ENCODE peak calls at places on chromosomes 4 and X, in six cellular contexts. E is NCI-H345, S is left ventricle myocardium inferior, M is omental fat pad, O is NCI-H774, G is GF-D8. Q is an unnamed sample.

GRCh38 chr4:122744229-122744628 is 11.7 kb downstream of the BBS12 start:
- DNase-seq in E (no peak), S (no peak), M (no peak), O (no peak), G (peak), Q (peak)

GRCh38 chr4:119025440-119025839 is 110.2 kb upstream of the MYOZ2 start:
- DNase-seq in E (no peak), S (peak), M (peak), O (no peak), G (no peak), Q (peak)

GRCh38 chr4:124111922-124112321 is 600.6 kb downstream of the ANKRD50 start:
- DNase-seq in E (peak), S (no peak), M (no peak), O (peak), G (no peak), Q (peak)

GRCh38 chrX:13092455-13092941 is 48.1 kb upstream of the FAM9C start:
- DNase-seq in E (no peak), S (no peak), M (no peak), O (no peak), G (no peak), Q (no peak)

GRCh38 chr4:111961806-111962205 is 183.4 kb upstream of the FAM241A start:
- DNase-seq in E (no peak), S (no peak), M (no peak), O (no peak), G (no peak), Q (peak)

GRCh38 chr4:10093801-10094552 is 22.6 kb downstream of the WDR1 start:
- DNase-seq in E (no peak), S (no peak), M (no peak), O (no peak), G (peak), Q (peak)

GRCh38 chr4:78989697-78990270 is 50.5 kb upstream of the PAQR3 start:
- DNase-seq in E (no peak), S (no peak), M (no peak), O (no peak), G (no peak), Q (no peak)

GRCh38 chr4:3465698-3466671 is 2.9 kb downstream of the DOK7 start:
- DNase-seq in E (no peak), S (peak), M (no peak), O (no peak), G (no peak), Q (no peak)

GRCh38 chrX:94058728-94059382 is 384.8 kb downstream of the FAM133A start:
- DNase-seq in E (peak), S (no peak), M (no peak), O (peak), G (no peak), Q (peak)

GRCh38 chr4:24856586-24856985 is 56.3 kb downstream of the CCDC149 start:
- DNase-seq in E (no peak), S (no peak), M (no peak), O (no peak), G (no peak), Q (peak)

GRCh38 chr4:83125738-83126141 is 11.2 kb upstream of the PLAC8 start:
- DNase-seq in E (no peak), S (no peak), M (no peak), O (no peak), G (peak), Q (no peak)

GRCh38 chr4:26568446-26568994 is 15.4 kb upstream of the TBC1D19 start:
- DNase-seq in E (no peak), S (no peak), M (no peak), O (no peak), G (no peak), Q (peak)

GRCh38 chr4:63212075-63212474 is 1197.2 kb downstream of the TECRL start:
- DNase-seq in E (no peak), S (no peak), M (no peak), O (no peak), G (no peak), Q (no peak)

GRCh38 chrX:34365482-34365881 is 233.4 kb upstream of the FAM47A start:
- DNase-seq in E (peak), S (no peak), M (no peak), O (no peak), G (no peak), Q (peak)

GRCh38 chr4:183905081-183905592 is at the start of gene STOX2:
- DNase-seq in E (peak), S (peak), M (no peak), O (peak), G (no peak), Q (peak)

GRCh38 chrX:48573690-48574269 is 504 bp upstream of the RBM3 start:
- DNase-seq in E (peak), S (peak), M (no peak), O (no peak), G (no peak), Q (no peak)

GRCh38 chr4:141497627-141498026 is 138.8 kb upstream of the IL15 start:
- DNase-seq in E (no peak), S (no peak), M (no peak), O (no peak), G (no peak), Q (no peak)

GRCh38 chrX:9392445-9392844 is 72.4 kb upstream of the TBL1X start:
- DNase-seq in E (no peak), S (no peak), M (no peak), O (no peak), G (no peak), Q (no peak)

GRCh38 chr4:25474690-25475089 is 97.6 kb downstream of the ANAPC4 start:
- DNase-seq in E (no peak), S (no peak), M (no peak), O (no peak), G (no peak), Q (no peak)

GRCh38 chrX:106919932-106920452 is at the start of gene CLDN2:
- DNase-seq in E (no peak), S (no peak), M (no peak), O (no peak), G (no peak), Q (no peak)

GRCh38 chr4:6695660-6696581 is 2.2 kb downstream of the S100P start:
- DNase-seq in E (no peak), S (no peak), M (no peak), O (peak), G (peak), Q (no peak)

GRCh38 chr4:126986828-126987227 is 645.9 kb upstream of the INTU start:
- DNase-seq in E (no peak), S (no peak), M (no peak), O (no peak), G (no peak), Q (peak)

Q was measured in AG20443.